ENCODE peak calls at places on chromosomes 6 and 20, in five cellular contexts. R, B, W, O and I are unnamed samples.

GRCh38 chr20:4809707-4810106 is 88.0 kb downstream of the PRND start:
- DNase-seq in B (no peak), W (no peak), R (no peak), O (no peak), I (peak; percentile 53)

GRCh38 chr6:17881085-17881883 is 106.2 kb downstream of the KIF13A start:
- DNase-seq in R (no peak), W (no peak), B (no peak), O (no peak), I (no peak)

GRCh38 chr6:96939019-96939805 is 14.7 kb downstream of the KLHL32 start:
- DNase-seq in W (no peak), R (peak; percentile 67), B (peak; percentile 21), O (peak; percentile 92), I (no peak)

GRCh38 chr20:52054123-52054522 is 137.5 kb downstream of the ZFP64 start:
- DNase-seq in W (no peak), O (no peak), R (no peak), B (no peak), I (no peak)

GRCh38 chr6:83536034-83536646 is 23.8 kb downstream of the PRSS35 start:
- DNase-seq in R (peak; percentile 36), B (no peak), O (peak; percentile 78), W (peak; percentile 86), I (peak; percentile 45)

GRCh38 chr6:117840541-117840983 is 66.5 kb upstream of the SLC35F1 start:
- DNase-seq in W (peak; percentile 84), O (peak; percentile 65), R (peak; percentile 68), B (peak; percentile 14), I (peak; percentile 37)

GRCh38 chr6:14134211-14134910 is 16.8 kb downstream of the CD83 start:
- DNase-seq in W (no peak), R (no peak), O (no peak), B (no peak), I (peak; percentile 76)

GRCh38 chr6:142153230-142153629 is 6.2 kb downstream of the VTA1 start:
- DNase-seq in W (no peak), O (no peak), R (no peak), B (no peak), I (no peak)

GRCh38 chr6:155943635-155944034 is 488.0 kb upstream of the NOX3 start:
- DNase-seq in W (no peak), R (no peak), B (no peak), O (peak; percentile 7), I (no peak)

GRCh38 chr6:50655848-50656453 is 57.4 kb upstream of the TFAP2D start:
- DNase-seq in R (no peak), W (peak; percentile 53), B (peak; percentile 10), O (peak; percentile 39), I (peak; percentile 19)

GRCh38 chr6:97524846-97525245 is 241.8 kb upstream of the MMS22L start:
- DNase-seq in B (no peak), R (no peak), W (peak; percentile 80), O (peak; percentile 2), I (no peak)

GRCh38 chr6:89200706-89201215 is 16.4 kb downstream of the GABRR1 start:
- DNase-seq in B (no peak), W (no peak), R (no peak), O (no peak), I (no peak)

GRCh38 chr6:128655978-128656498 is 135.6 kb upstream of the PTPRK start:
- DNase-seq in R (peak; percentile 85), B (no peak), W (no peak), O (peak; percentile 89), I (no peak)

GRCh38 chr6:89562114-89562815 is 76.3 kb downstream of the LYRM2 start:
- DNase-seq in W (peak; percentile 15), R (no peak), O (no peak), B (no peak), I (no peak)

GRCh38 chr20:57440678-57441509 is 49.7 kb downstream of the RBM38 start:
- DNase-seq in R (no peak), W (peak; percentile 42), B (peak; percentile 88), O (no peak), I (no peak)

GRCh38 chr6:156980515-156980914 is 203.3 kb downstream of the ARID1B start:
- DNase-seq in W (no peak), R (no peak), O (peak; percentile 66), B (peak; percentile 49), I (no peak)
- TF ChIP-seq EZH2phosphoT487 in W (no peak), R (no peak), O (no peak), B (no peak), I (no peak)

GRCh38 chr20:58656825-58657224 is 5.7 kb downstream of the STX16 start:
- DNase-seq in R (no peak), W (no peak), O (no peak), B (no peak), I (no peak)

GRCh38 chr20:58662142-58662473 is 11.0 kb downstream of the STX16 start:
- DNase-seq in R (no peak), O (no peak), B (no peak), W (no peak), I (no peak)

GRCh38 chr20:58661298-58662141 is 10.4 kb downstream of the STX16 start:
- DNase-seq in O (no peak), W (no peak), B (no peak), R (no peak), I (peak; percentile 13)

GRCh38 chr20:58660855-58661254 is 9.8 kb downstream of the STX16 start:
- DNase-seq in O (no peak), B (no peak), W (no peak), R (no peak), I (no peak)

GRCh38 chr20:58659841-58660240 is 8.8 kb downstream of the STX16 start:
- DNase-seq in B (no peak), W (peak; percentile 48), O (peak; percentile 46), R (no peak), I (no peak)
- H3K4me1 ChIP-seq in B (peaks cover 26% of the 10 kb centered on the region), W (peaks cover 81% of the 10 kb centered on the region), O (peaks cover 46% of the 10 kb centered on the region), R (peaks cover 9% of the 10 kb centered on the region), I (peaks cover 51% of the 10 kb centered on the region)

GRCh38 chr20:10647909-10648308 is 25.9 kb downstream of the JAG1 start:
- DNase-seq in O (no peak), R (no peak), B (no peak), W (no peak), I (no peak)

GRCh38 chr20:10648651-10649050 is 25.1 kb downstream of the JAG1 start:
- DNase-seq in R (no peak), W (no peak), O (no peak), B (no peak), I (no peak)

GRCh38 chr20:10647471-10647870 is 26.3 kb downstream of the JAG1 start:
- DNase-seq in B (peak; percentile 61), R (no peak), W (peak; percentile 70), O (peak; percentile 44), I (peak; percentile 12)

GRCh38 chr20:10649817-10650200 is 24.0 kb downstream of the JAG1 start:
- DNase-seq in R (no peak), O (no peak), B (no peak), W (no peak), I (no peak)

DNA sequence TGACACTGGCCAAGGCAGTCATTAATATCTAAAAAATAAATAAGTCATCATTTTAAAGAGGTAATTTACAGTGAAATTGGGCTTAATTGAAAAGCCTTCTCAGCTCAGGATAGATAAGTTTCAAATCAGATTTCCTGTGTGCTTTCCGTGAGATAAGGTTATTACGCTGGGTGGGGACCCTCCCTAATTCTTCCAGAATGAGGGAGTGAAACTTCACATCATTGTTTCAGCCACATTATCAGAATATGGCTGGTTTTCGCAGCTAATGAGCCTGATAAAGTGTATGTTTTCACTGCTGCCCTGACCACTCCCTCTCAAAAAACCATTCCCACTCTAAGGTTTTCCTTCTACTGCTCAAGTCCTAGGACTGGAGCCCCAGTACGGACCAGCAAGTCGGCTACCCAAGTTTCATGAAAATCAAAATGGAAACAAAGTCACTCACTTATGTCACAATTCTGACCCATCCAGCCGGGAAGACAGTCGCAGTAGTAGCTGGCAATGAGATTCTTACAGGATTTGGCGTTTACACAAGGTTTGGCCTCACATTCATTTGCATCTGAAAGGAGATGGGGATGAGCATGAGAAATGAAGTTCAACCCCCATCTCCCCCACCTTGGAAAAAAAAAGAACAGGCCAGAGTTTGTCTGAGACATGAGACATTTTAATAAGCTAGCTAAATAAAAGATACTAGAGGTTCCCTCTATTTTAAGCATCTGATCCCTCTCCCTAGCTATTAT is 24.6 kb downstream of the JAG1 start:
- DNase-seq in W (no peak), O (no peak), R (no peak), B (no peak), I (no peak)
- TF ChIP-seq EZH2phosphoT487 in W (no peak), O (no peak), R (no peak), B (no peak), I (no peak)

GRCh38 chr6:137105375-137105774 is 60.6 kb upstream of the IL20RA start:
- DNase-seq in O (no peak), B (no peak), W (no peak), R (no peak), I (no peak)
- H3K4me1 ChIP-seq in O (no peaks in the 10 kb centered on the region), B (no peaks in the 10 kb centered on the region), W (no peaks in the 10 kb centered on the region), R (no peaks in the 10 kb centered on the region), I (peaks cover 59% of the 10 kb centered on the region)